ENCODE peak calls at places on chromosomes 7 and 10, in ten cellular contexts. Z, W, O, P, H, Y, D, V, L and B are unnamed samples.

GRCh38 chr10:128848807-128849206 is 618.2 kb upstream of the MGMT start:
- DNase-seq in L (no peak), W (no peak), Y (no peak), D (no peak), O (no peak), V (no peak), P (no peak), Z (no peak), H (no peak), B (no peak)

GRCh38 chr10:31508882-31509281 is 189.9 kb downstream of the ZEB1 start:
- DNase-seq in V (no peak), D (no peak), H (no peak), P (peak; percentile 27), Z (no peak), L (no peak), O (no peak), Y (no peak), W (no peak), B (no peak)

GRCh38 chr10:15084502-15084922 is 4.1 kb downstream of the ACBD7 start:
- DNase-seq in V (no peak), P (peak; percentile 92), O (no peak), H (peak; percentile 98), D (no peak), L (peak; percentile 52), W (peak; percentile 97), Z (peak; percentile 98), Y (peak; percentile 40), B (peak; percentile 92)

GRCh38 chr7:81457858-81458522 is 311.9 kb downstream of the HGF start:
- DNase-seq in O (no peak), W (peak; percentile 59), P (peak; percentile 61), Y (no peak), V (no peak), D (no peak), L (no peak), H (peak; percentile 69), Z (no peak), B (peak; percentile 37)

GRCh38 chr10:79146611-79147130 is 77.9 kb downstream of the ZMIZ1 start:
- DNase-seq in O (peak; percentile 75), P (peak; percentile 80), L (no peak), Z (no peak), V (peak; percentile 85), W (peak; percentile 66), Y (no peak), H (no peak), D (peak; percentile 50), B (no peak)

GRCh38 chr10:129942936-129943724 is 20.9 kb downstream of the EBF3 start:
- DNase-seq in V (no peak), Z (no peak), P (peak; percentile 21), H (peak; percentile 51), D (no peak), O (peak; percentile 24), Y (no peak), W (no peak), L (no peak), B (no peak)

GRCh38 chr10:42769653-42770052 is 12.9 kb upstream of the BMS1 start:
- DNase-seq in L (no peak), V (no peak), Z (no peak), Y (peak; percentile 66), W (peak; percentile 30), H (no peak), O (no peak), D (no peak), P (no peak), B (no peak)

GRCh38 chr7:41162612-41163011 is 540.3 kb downstream of the INHBA start:
- DNase-seq in H (no peak), Y (no peak), D (no peak), L (no peak), W (no peak), Z (no peak), P (peak; percentile 22), O (no peak), V (no peak), B (no peak)

GRCh38 chr7:43135129-43135528 is 22.7 kb downstream of the HECW1 start:
- DNase-seq in O (no peak), L (no peak), W (no peak), Y (no peak), H (no peak), Z (no peak), P (no peak), V (no peak), D (no peak), B (no peak)

GRCh38 chr7:102472126-102473041 is 6.3 kb downstream of the POLR2J start:
- DNase-seq in H (no peak), Z (no peak), W (no peak), D (no peak), P (no peak), L (no peak), Y (peak; percentile 22), O (no peak), V (no peak), B (no peak)

GRCh38 chr7:28958235-28958945 is at the start of gene TRIL:
- DNase-seq in O (peak; percentile 89), V (peak; percentile 87), L (no peak), W (peak; percentile 56), Y (peak; percentile 48), Z (no peak), H (peak; percentile 87), D (no peak), P (peak; percentile 55), B (no peak)

DNA sequence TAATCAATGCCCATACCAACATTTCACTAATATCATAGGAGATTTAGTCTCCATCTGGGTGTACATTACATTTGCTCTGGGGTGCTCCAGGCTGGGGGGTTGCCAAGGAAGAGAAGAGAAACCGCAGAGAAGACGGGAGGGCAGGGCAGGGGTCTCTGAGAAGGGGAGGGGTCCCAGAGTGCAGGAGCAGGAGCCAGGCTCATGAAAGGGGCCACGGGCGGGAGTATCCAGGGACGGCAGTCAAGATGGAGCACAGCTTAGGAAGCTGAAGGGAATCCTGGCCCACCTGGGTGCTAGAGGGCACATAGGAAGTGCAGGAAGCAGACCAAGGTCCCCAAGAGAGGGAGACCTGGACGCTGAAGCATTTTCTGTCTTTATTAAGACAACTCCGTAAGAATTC is 2.2 kb downstream of the LEP start:
- DNase-seq in P (no peak), L (no peak), Y (no peak), O (no peak), D (no peak), H (no peak), Z (no peak), V (no peak), W (no peak), B (no peak)
- H3K4me3 ChIP-seq in P (no peak overlapping the region), L (no peak overlapping the region), Y (no peak overlapping the region), O (no peak overlapping the region), D (no peak overlapping the region), H (no peak overlapping the region), Z (no peak overlapping the region), V (no peak overlapping the region), W (no peak overlapping the region), B (no peak overlapping the region)

DNA sequence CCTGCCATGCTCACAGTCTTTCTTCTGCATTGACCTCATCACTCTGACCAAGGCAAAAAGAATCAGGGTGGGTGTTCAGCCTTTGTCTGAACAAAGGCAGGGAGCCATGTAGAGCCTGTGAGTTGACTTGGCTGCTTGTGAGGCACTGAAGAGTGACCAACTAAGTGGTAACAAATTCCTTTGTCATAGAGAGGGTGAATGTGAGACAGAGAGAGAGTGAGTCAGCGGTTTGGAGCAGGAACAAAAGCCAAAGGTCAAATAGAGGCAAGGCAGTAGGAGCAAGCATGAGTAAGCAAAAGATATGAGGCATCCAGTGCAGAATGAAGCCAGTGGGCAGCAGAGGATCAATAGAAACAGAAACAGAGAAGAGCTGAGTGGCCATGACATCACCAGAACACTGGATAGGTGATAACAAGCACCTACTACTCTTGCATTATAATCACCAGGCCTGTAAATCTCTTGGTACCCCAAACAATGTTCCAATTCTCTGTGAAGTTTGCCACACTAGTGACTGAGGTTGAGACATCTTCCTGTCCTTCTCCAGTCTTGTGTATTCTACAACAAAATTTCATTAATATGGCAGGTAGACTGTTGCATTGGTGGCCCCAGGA is 116.2 kb upstream of the LAMB4 start:
- DNase-seq in Y (no peak), L (peak; percentile 67), O (no peak), V (no peak), P (peak; percentile 95), Z (peak; percentile 80), W (peak; percentile 65), H (peak; percentile 93), D (no peak), B (peak; percentile 88)
- TF ChIP-seq CTCF in Y (no peak), L (no peak), O (no peak), V (no peak), P (no peak), Z (peak; percentile 50), W (no peak), H (peak; percentile 12), D (no peak), B (no peak)

GRCh38 chr10:66215921-66216320 is 709.9 kb upstream of the LRRTM3 start:
- DNase-seq in O (no peak), P (no peak), L (no peak), H (no peak), Y (no peak), Z (no peak), D (no peak), V (no peak), W (no peak), B (no peak)

GRCh38 chr10:66218258-66218657 is 707.6 kb upstream of the LRRTM3 start:
- DNase-seq in O (no peak), P (no peak), L (no peak), Z (no peak), D (no peak), Y (no peak), V (no peak), H (no peak), W (no peak), B (no peak)

GRCh38 chr10:66209025-66209424 is 716.8 kb upstream of the LRRTM3 start:
- DNase-seq in H (no peak), P (no peak), W (no peak), V (no peak), O (no peak), Z (no peak), D (no peak), Y (no peak), L (no peak), B (no peak)

GRCh38 chr10:66218981-66219587 is 706.8 kb upstream of the LRRTM3 start:
- DNase-seq in Y (no peak), H (no peak), V (no peak), P (no peak), Z (no peak), W (no peak), O (no peak), L (no peak), D (no peak), B (no peak)

GRCh38 chr10:66215005-66215404 is 710.8 kb upstream of the LRRTM3 start:
- DNase-seq in W (no peak), H (no peak), Y (peak; percentile 9), L (no peak), Z (peak; percentile 4), O (no peak), P (no peak), V (no peak), D (no peak), B (no peak)
- H3K4me3 ChIP-seq in W (no peak overlapping the region), H (no peak overlapping the region), Y (no peak overlapping the region), L (no peak overlapping the region), Z (no peak overlapping the region), O (no peak overlapping the region), P (no peak overlapping the region), V (no peak overlapping the region), D (no peak overlapping the region), B (no peak overlapping the region)

DNA sequence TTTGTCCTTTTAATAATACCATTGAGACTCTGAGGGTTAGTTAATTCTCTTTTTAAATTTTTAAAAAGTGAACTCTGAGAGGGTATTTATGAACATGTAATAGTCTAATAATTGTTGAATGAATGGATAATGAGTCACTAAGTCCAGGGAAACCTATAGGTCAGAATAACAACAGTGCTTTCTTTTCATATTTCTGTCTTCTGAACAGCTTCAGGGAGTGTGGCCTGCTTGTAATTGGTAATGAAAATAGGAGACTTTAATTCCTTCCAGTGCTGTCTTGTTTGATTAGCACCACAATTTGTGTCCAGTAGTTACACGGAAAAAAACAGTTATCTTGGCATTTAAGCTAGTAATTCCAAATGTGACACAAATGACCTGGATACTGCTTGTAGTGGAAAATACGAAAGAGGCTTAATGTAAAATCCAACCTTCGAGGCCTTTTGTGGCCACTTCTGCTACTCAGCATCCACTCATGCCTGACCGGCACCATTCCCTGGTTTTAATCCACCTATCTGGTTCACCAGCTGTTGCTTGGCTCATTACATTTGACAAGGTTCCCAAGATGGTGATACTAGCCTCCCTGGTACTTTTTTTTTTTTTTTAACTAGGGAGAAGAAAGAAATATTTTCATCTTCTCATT is 149.3 kb upstream of the IMMP2L start:
- DNase-seq in W (no peak), P (no peak), H (no peak), O (no peak), L (no peak), Z (no peak), Y (no peak), D (no peak), V (no peak), B (no peak)
- TF ChIP-seq CTCF in W (no peak), P (no peak), H (no peak), O (no peak), L (no peak), Z (no peak), Y (no peak), D (no peak), V (no peak), B (no peak)